ENCODE peak calls at places on chromosomes 1 and 21, in six cellular contexts. S, V, O, D, J and G are unnamed samples.

GRCh38 chr1:6003568-6004411 is 11.6 kb upstream of the NPHP4 start:
- DNase-seq in S (no peak), V (no peak), O (no peak), D (peak; percentile 35), J (no peak), G (no peak)

GRCh38 chr1:60090662-60091061 is 17.1 kb upstream of the C1orf87 start:
- DNase-seq in S (no peak), V (no peak), O (no peak), D (no peak), J (no peak), G (no peak)

GRCh38 chr1:240244968-240245628 is 153.4 kb downstream of the FMN2 start:
- DNase-seq in S (no peak), V (no peak), O (no peak), D (no peak), J (no peak), G (no peak)

GRCh38 chr21:45086342-45086958 is 12.1 kb downstream of the ADARB1 start:
- DNase-seq in S (no peak), V (no peak), O (no peak), D (no peak), J (no peak), G (no peak)

GRCh38 chr1:162008799-162009198 is 14.9 kb downstream of the OLFML2B start:
- DNase-seq in S (no peak), V (no peak), O (no peak), D (no peak), J (no peak), G (no peak)

GRCh38 chr1:32255072-32256071 is 4.3 kb downstream of the LCK start:
- DNase-seq in S (no peak), V (no peak), O (no peak), D (no peak), J (no peak), G (no peak)

GRCh38 chr1:107748529-107748928 is 216.5 kb downstream of the VAV3 start:
- DNase-seq in S (no peak), V (no peak), O (no peak), D (no peak), J (no peak), G (no peak)

GRCh38 chr21:45467221-45467779 is 62.3 kb downstream of the COL18A1 start:
- DNase-seq in S (no peak), V (no peak), O (no peak), D (peak; percentile 72), J (no peak), G (no peak)

GRCh38 chr21:45992311-45993209 is 11.0 kb downstream of the COL6A1 start:
- DNase-seq in S (no peak), V (no peak), O (no peak), D (peak; percentile 60), J (peak; percentile 50), G (no peak)

GRCh38 chr21:33301632-33302002 is 23.2 kb upstream of the IFNAR1 start:
- DNase-seq in S (no peak), V (no peak), O (no peak), D (no peak), J (no peak), G (no peak)

GRCh38 chr1:211614615-211615014 is 35.7 kb upstream of the SLC30A1 start:
- DNase-seq in S (no peak), V (no peak), O (peak; percentile 48), D (no peak), J (no peak), G (no peak)

GRCh38 chr21:34148826-34149558 is 75.6 kb downstream of the MRPS6 start:
- DNase-seq in S (no peak), V (no peak), O (no peak), D (no peak), J (no peak), G (no peak)

GRCh38 chr1:65279092-65279448 is 30.3 kb upstream of the DNAJC6 start:
- DNase-seq in S (no peak), V (no peak), O (peak; percentile 37), D (no peak), J (no peak), G (no peak)

GRCh38 chr1:221694109-221694508 is 47.8 kb downstream of the DUSP10 start:
- DNase-seq in S (no peak), V (no peak), O (no peak), D (no peak), J (no peak), G (no peak)

GRCh38 chr1:20188455-20188817 is 2.1 kb upstream of the PLA2G2C start:
- DNase-seq in S (no peak), V (no peak), O (peak; percentile 38), D (no peak), J (no peak), G (no peak)

GRCh38 chr1:19439464-19440171 is 45.7 kb downstream of the CAPZB start:
- DNase-seq in S (no peak), V (peak; percentile 33), O (peak; percentile 65), D (no peak), J (no peak), G (peak; percentile 62)

GRCh38 chr1:183622884-183623785 is 12.4 kb downstream of the ARPC5 start:
- DNase-seq in S (peak; percentile 50), V (peak; percentile 56), O (peak; percentile 62), D (no peak), J (no peak), G (peak; percentile 39)

GRCh38 chr1:98221926-98222325 is 301.1 kb upstream of the DPYD start:
- DNase-seq in S (no peak), V (peak; percentile 76), O (no peak), D (no peak), J (no peak), G (no peak)

GRCh38 chr1:69791311-69791710 is 223.6 kb downstream of the LRRC7 start:
- DNase-seq in S (no peak), V (no peak), O (no peak), D (no peak), J (no peak), G (no peak)

DNA sequence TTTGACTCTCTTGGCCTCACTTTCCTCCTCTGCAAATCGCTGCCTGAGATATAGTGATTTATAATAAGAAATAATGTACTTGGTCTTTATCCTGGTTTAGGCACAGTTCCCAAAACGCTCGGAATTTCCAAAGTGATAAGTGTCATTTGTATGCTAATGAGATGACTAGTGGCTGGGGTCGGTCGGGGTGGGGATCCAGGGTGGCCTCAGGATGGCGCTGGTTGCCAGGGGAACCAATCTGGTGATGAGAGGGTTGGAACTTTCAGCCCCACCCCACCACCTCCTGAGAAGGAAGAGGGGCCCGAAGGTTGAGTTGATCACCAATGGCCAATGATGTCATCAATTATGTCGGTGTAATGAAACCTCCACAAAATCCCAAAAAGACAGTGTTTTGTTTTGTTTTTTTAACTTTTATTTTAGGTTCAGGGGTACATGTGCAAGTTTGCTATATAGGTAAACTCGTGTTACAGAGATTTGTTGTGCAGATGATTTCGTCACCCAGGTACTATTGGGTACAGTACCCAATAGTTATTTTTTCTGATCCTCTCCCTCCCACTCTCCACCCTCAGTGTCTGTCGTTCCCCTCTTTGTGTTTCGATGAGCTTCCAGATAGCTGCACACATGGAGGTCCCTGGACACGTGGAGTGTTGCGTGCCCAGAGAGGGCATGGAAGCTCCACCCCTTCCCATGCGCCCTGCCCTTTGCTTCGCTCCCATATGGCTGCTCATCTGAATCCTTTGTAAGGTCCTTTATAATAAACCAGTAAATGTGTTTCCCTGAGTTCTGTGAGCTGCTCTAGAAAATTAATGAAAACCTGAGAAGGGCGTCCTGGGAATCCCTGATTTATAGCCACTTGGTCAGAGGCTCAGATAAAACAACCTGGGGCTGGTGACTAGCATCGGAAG is 97.2 kb downstream of the KCNN3 start:
- DNase-seq in S (no peak), V (no peak), O (no peak), D (peak; percentile 43), J (no peak), G (no peak)
- TF ChIP-seq CTCF in S (no peak), V (peak; percentile 5), O (peak; percentile 22), D (no peak), J (no peak), G (no peak)

GRCh38 chr1:9322845-9323244 is 30.2 kb downstream of the SPSB1 start:
- DNase-seq in S (no peak), V (no peak), O (peak; percentile 40), D (no peak), J (no peak), G (no peak)

GRCh38 chr1:9321986-9322715 is 29.5 kb downstream of the SPSB1 start:
- DNase-seq in S (no peak), V (no peak), O (no peak), D (no peak), J (no peak), G (no peak)

GRCh38 chr1:9320520-9321479 is 28.1 kb downstream of the SPSB1 start:
- DNase-seq in S (no peak), V (no peak), O (no peak), D (no peak), J (no peak), G (no peak)

GRCh38 chr1:9319789-9320519 is 27.3 kb downstream of the SPSB1 start:
- DNase-seq in S (no peak), V (no peak), O (no peak), D (no peak), J (no peak), G (no peak)

DNA sequence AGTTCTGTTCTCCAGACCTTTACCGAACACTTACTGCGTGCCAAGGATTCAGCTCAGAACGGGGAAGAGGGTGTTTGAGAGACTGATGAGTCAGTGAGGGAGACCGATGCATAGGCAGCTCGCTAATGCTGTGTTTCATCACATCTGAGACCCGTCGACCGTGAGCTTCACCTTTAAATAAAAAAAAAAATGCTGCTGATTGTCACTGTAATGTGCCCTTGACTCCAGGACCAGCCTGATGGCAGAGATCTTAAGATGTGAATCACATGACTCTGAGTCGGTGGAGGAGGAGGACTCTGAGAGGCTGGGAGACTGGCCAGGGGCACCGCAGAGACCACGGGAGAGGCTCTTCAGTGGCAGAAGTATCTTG is 28.8 kb downstream of the SPSB1 start:
- DNase-seq in S (no peak), V (no peak), O (no peak), D (no peak), J (no peak), G (no peak)
- TF ChIP-seq POLR2AphosphoS5 in S (no peak), V (no peak), O (no peak), D (no peak), J (no peak), G (no peak)

DNA sequence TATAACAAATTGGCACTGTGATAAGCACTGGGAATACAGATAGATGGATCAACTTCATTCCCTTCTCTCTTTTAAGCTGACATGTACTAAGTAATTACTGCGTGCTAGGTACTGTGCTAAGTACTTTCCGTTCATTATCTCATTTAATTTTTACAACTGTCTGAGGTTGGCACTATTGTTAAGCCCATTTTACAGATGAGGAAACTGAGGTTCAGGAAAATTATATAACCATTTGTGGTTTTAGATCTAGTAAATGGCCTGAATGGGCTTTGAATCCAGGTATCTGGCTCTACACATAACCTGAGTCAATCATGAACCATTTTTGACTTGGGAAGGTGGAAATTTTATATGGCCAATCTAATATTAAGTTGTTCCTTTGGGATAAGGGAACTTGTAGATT is 3.6 kb upstream of the HMGCS2 start:
- DNase-seq in S (no peak), V (no peak), O (no peak), D (no peak), J (no peak), G (no peak)
- H3K9me3 ChIP-seq in S (no peaks in the 10 kb centered on the region), V (no peaks in the 10 kb centered on the region), O (no peaks in the 10 kb centered on the region), D (no peaks in the 10 kb centered on the region), J (no peaks in the 10 kb centered on the region), G (no peaks in the 10 kb centered on the region)

DNA sequence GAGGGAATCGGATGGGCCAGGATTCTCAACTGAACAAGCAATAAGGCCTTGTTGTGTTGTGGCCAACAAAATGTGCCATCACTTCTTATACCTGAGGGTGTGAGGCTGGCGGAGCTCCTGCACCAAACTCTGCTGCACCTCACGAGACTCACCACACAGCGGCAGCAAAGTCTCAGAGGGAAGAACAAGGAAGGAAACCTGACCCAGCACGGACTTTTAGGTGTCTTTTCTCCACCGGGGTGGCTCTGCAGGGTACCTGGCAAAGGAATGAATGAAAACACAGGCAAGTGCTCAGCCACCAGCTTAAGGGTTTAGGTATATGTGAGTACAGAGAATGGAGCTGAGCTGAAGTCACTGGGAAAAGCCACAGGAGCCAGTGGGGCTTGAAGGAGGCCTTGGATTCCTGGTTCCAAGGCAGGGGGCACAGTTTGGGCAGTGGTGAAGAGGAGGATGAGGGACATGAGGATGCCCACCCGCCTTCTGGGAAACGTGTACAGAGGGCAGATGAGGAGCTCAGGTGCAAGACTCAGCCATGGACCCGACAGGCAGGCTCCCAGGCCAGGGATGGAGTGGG is 31.1 kb upstream of the HSD3B1 start:
- DNase-seq in S (peak; percentile 69), V (peak; percentile 31), O (peak; percentile 62), D (no peak), J (peak; percentile 53), G (peak; percentile 65)
- TF ChIP-seq CTCF in S (peak; percentile 15), V (peak; percentile 60), O (peak; percentile 78), D (no peak), J (peak; percentile 55), G (peak; percentile 15)